ENCODE peak calls at places on chromosome 16, in four cellular contexts. J, G, Q and K are unnamed samples.

GRCh38 chr16:27748868-27749546 is 199.1 kb downstream of the KATNIP start:
- DNase-seq in G (peak), J (peak), Q (peak), K (peak)

GRCh38 chr16:82136956-82137818 is 32.8 kb downstream of the MPHOSPH6 start:
- DNase-seq in Q (no peak), G (no peak), J (no peak), K (no peak)

GRCh38 chr16:48113471-48113870 is 42.3 kb downstream of the ABCC12 start:
- DNase-seq in G (no peak), Q (no peak), J (no peak), K (peak)

GRCh38 chr16:57882797-57883196 is 80.5 kb upstream of the KIFC3 start:
- DNase-seq in G (no peak), J (no peak), Q (no peak), K (peak)

GRCh38 chr16:67144943-67145342 is 5.9 kb downstream of the B3GNT9 start:
- DNase-seq in G (no peak), Q (no peak), J (no peak), K (no peak)

GRCh38 chr16:2858245-2859025 is 465 bp upstream of the PRSS22 start:
- DNase-seq in J (peak), G (no peak), Q (no peak), K (no peak)

GRCh38 chr16:74466872-74467271 is 45.6 kb upstream of the CLEC18B start:
- DNase-seq in G (no peak), J (no peak), Q (no peak), K (no peak)

GRCh38 chr16:8960788-8961109 is 3.0 kb downstream of the USP7 start:
- DNase-seq in J (no peak), Q (no peak), G (no peak), K (no peak)

GRCh38 chr16:8026450-8026849 is 563.9 kb downstream of the TMEM114 start:
- DNase-seq in Q (no peak), J (no peak), G (no peak), K (peak)

GRCh38 chr16:24499193-24499814 is 40.1 kb upstream of the RBBP6 start:
- DNase-seq in Q (peak), G (no peak), J (no peak), K (peak)

GRCh38 chr16:69932228-69932627 is 18.9 kb upstream of the CLEC18A start:
- DNase-seq in G (no peak), Q (no peak), J (no peak), K (no peak)

GRCh38 chr16:81657731-81658130 is 121.4 kb upstream of the PLCG2 start:
- DNase-seq in G (no peak), J (no peak), Q (no peak), K (no peak)

GRCh38 chr16:53732296-53732929 is 28.5 kb downstream of the FTO start:
- DNase-seq in J (no peak), Q (peak), G (no peak), K (no peak)

GRCh38 chr16:21084631-21085235 is 65.9 kb downstream of the DNAH3 start:
- DNase-seq in Q (no peak), G (no peak), J (no peak), K (no peak)

GRCh38 chr16:58337090-58337444 is 42.2 kb upstream of the PRSS54 start:
- DNase-seq in Q (no peak), J (no peak), G (no peak), K (peak)

GRCh38 chr16:47928008-47928407 is 227.8 kb downstream of the ABCC12 start:
- DNase-seq in Q (no peak), J (no peak), G (no peak), K (no peak)

GRCh38 chr16:8863594-8864424 is 5.0 kb downstream of the CARHSP1 start:
- DNase-seq in Q (peak), J (no peak), G (no peak), K (peak)

GRCh38 chr16:74522160-74522559 is 84.8 kb downstream of the GLG1 start:
- DNase-seq in Q (no peak), G (no peak), J (no peak), K (no peak)

GRCh38 chr16:3017806-3018506 is at the start of gene CLDN6:
- DNase-seq in Q (no peak), J (no peak), G (no peak), K (peak)

GRCh38 chr16:55917373-55917919 is 42.3 kb upstream of the CES5A start:
- DNase-seq in Q (no peak), J (no peak), G (no peak), K (no peak)

GRCh38 chr16:48535831-48536599 is 74.0 kb downstream of the N4BP1 start:
- DNase-seq in G (no peak), Q (peak), J (peak), K (peak)

GRCh38 chr16:57039148-57039812 is 49.9 kb downstream of the NLRC5 start:
- DNase-seq in J (no peak), G (peak), Q (no peak), K (no peak)

GRCh38 chr16:3101018-3101840 is 2.1 kb upstream of the ZSCAN10 start:
- DNase-seq in Q (no peak), J (no peak), G (peak), K (peak)

GRCh38 chr16:86019446-86020047 is 120.6 kb downstream of the IRF8 start:
- DNase-seq in G (no peak), J (no peak), Q (no peak), K (peak)

GRCh38 chr16:11575223-11575589 is 11.5 kb downstream of the LITAF start:
- DNase-seq in Q (no peak), G (no peak), J (no peak), K (no peak)

GRCh38 chr16:4935231-4935855 is 1.6 kb downstream of the PPL start:
- DNase-seq in J (peak), Q (peak), G (no peak), K (no peak)

GRCh38 chr16:799948-800833 is at the start of gene GNG13:
- DNase-seq in G (no peak), J (no peak), Q (no peak), K (peak)

GRCh38 chr16:51971184-51971583 is 575.8 kb downstream of the TOX3 start:
- DNase-seq in J (no peak), Q (peak), G (no peak), K (peak)

GRCh38 chr16:56351481-56351880 is 73.9 kb downstream of the AMFR start:
- DNase-seq in Q (no peak), G (no peak), J (no peak), K (no peak)

GRCh38 chr16:71954699-71955195 is 45.5 kb downstream of the PKD1L3 start:
- DNase-seq in G (no peak), J (no peak), Q (no peak), K (no peak)

GRCh38 chr16:56972403-56972802 is 10.7 kb downstream of the CETP start:
- DNase-seq in J (no peak), G (no peak), Q (no peak), K (no peak)

GRCh38 chr16:11004351-11004750 is 60.0 kb downstream of the CLEC16A start:
- DNase-seq in Q (no peak), G (no peak), J (no peak), K (no peak)

GRCh38 chr16:1333149-1333812 is at the start of gene BAIAP3:
- DNase-seq in G (no peak), Q (peak), J (peak), K (peak)

GRCh38 chr16:68756250-68757051 is 19.4 kb downstream of the CDH1 start:
- DNase-seq in G (no peak), Q (no peak), J (peak), K (no peak)

GRCh38 chr16:21264226-21265036 is 13.7 kb downstream of the CRYM start:
- DNase-seq in Q (no peak), J (peak), G (no peak), K (peak)

GRCh38 chr16:30104492-30104891 is 8.5 kb upstream of the YPEL3 start:
- DNase-seq in G (no peak), J (no peak), Q (no peak), K (no peak)
- H3K27ac ChIP-seq in G (no peak), J (no peak), Q (no peak), K (no peak)

GRCh38 chr16:16861546-16861945 is 482.6 kb downstream of the NPIPA7 start:
- DNase-seq in G (peak), Q (peak), J (peak), K (peak)
- H3K27ac ChIP-seq in G (no peak), Q (no peak), J (no peak), K (no peak)

GRCh38 chr16:79402356-79402755 is 198.2 kb downstream of the MAF start:
- DNase-seq in G (no peak), J (no peak), Q (no peak), K (no peak)
- H3K27ac ChIP-seq in G (no peak), J (no peak), Q (no peak), K (no peak)

GRCh38 chr16:19183187-19183586 is 15.1 kb downstream of the SYT17 start:
- DNase-seq in Q (no peak), G (no peak), J (no peak), K (no peak)
- H3K27ac ChIP-seq in Q (no peak), G (no peak), J (no peak), K (no peak)

GRCh38 chr16:46612121-46612520 is 9.1 kb downstream of the SHCBP1 start:
- DNase-seq in J (no peak), Q (no peak), G (no peak), K (no peak)
- H3K27ac ChIP-seq in J (no peak), Q (no peak), G (no peak), K (no peak)

DNA sequence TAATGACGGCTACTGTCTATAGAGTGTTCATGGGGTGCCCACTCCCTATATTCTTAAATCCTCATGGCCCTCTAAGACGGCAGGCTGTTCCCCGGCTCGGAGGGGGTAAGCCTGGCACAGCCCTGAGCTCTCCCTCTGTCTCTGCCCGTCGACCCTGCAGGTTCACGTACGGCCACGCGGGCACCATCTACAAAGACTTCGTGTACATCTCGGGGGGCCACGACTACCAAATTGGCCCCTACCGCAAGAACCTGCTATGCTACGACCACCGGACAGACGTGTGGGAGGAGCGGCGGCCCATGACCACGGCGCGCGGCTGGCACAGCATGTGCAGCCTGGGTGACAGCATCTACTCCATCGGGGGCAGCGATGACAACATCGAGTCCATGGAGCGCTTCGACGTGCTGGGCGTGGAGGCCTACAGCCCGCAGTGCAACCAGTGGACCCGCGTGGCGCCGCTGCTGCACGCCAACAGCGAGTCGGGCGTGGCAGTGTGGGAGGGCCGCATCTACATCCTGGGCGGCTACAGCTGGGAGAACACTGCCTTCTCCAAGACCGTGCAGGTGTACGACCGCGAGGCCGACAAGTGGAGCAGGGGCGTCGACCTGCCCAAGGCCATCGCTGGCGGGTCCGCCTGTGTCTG is 13.2 kb downstream of the KLHL36 start:
- DNase-seq in G (no peak), J (no peak), Q (no peak), K (no peak)
- H3K27ac ChIP-seq in G (no peak), J (no peak), Q (no peak), K (no peak)

GRCh38 chr16:14476183-14476582 is 153.9 kb downstream of the PARN start:
- DNase-seq in J (no peak), Q (no peak), G (no peak), K (no peak)
- H3K27ac ChIP-seq in J (no peak), Q (no peak), G (no peak), K (no peak)

GRCh38 chr16:49827806-49828428 is 28.0 kb downstream of the ZNF423 start:
- DNase-seq in G (no peak), Q (no peak), J (no peak), K (no peak)
- H3K27ac ChIP-seq in G (no peak), Q (no peak), J (no peak), K (no peak)

DNA sequence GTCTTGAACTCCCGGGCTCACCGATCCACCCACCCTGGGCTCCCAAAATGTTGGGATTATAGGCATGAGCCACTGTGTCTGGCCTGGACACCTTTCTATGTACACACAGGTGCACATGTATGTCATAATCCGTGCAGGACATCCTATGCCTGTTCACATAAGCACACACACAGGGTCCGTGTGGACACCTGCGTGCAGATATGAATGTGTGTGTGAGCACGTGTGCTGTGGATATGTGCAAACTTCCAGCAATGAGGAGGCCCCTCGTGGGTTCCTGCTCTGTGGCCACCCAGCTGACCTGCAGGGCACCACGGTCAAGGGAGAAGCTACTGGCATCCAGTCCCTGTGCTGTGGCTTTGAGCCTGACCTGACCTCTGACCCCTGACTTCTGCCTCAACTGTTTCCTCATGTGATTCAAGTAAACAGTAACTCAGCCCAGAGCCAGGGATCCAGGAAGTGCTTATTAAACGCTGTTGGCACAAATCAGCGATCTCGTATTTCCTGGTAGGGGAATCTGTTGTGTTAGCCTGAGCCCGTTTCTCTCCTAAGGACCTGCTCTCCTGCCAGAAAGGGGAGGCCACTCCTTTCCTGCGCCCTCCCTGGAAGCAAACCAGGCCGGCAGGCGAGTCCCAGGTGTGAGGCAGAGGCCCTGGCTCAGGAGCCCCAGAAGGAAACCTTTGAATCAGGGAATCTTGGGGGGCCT is 6.5 kb downstream of the CPNE7 start:
- DNase-seq in G (no peak), Q (no peak), J (peak), K (no peak)
- H3K27ac ChIP-seq in G (no peak), Q (no peak), J (peak), K (no peak)